ENCODE peak calls at places on chromosomes 7 and 10, in ten cellular contexts. One of them, this sample, is unnamed.

GRCh38 chr10:123269017-123269552 is 114.9 kb downstream of the BUB3 start:
- DNase-seq in activated T-helper 1 cell treated with anti-CD3 and anti-CD28 coated beads, Interleukin-12 subunit alpha, Interleukin-12 subunit beta, Interleukin-2, Interleukin-4 antibody, amounts not matched to agents 30 ng/mL and 10 ng/mL and 1 ng/mL, durations not matched to agents 14 hours and 24 hours and 36 hours: no peak
- DNase-seq in SK-N-SH: no peak
- DNase-seq in AG09309: no peak
- DNase-seq in hypothalamus: no peak
- DNase-seq in sciatic nerve: no peak
- DNase-seq in stimulated activated naive CD4-positive, alpha-beta T cell: no peak
- DNase-seq in activated CD4-positive, CD25-positive, alpha-beta regulatory T cell: no peak
- DNase-seq in NB4: no peak
- DNase-seq in HFFc6: no peak
- DNase-seq in this sample: no peak

GRCh38 chr10:97032624-97033023 is 153.1 kb downstream of the SLIT1 start:
- DNase-seq in AG09309: no peak
- DNase-seq in sciatic nerve: peak; percentile 26
- DNase-seq in NB4: no peak
- DNase-seq in activated CD4-positive, CD25-positive, alpha-beta regulatory T cell: no peak
- DNase-seq in hypothalamus: no peak
- DNase-seq in SK-N-SH: no peak
- DNase-seq in stimulated activated naive CD4-positive, alpha-beta T cell: no peak
- DNase-seq in activated T-helper 1 cell treated with anti-CD3 and anti-CD28 coated beads, Interleukin-12 subunit alpha, Interleukin-12 subunit beta, Interleukin-2, Interleukin-4 antibody, amounts not matched to agents 30 ng/mL and 10 ng/mL and 1 ng/mL, durations not matched to agents 14 hours and 24 hours and 36 hours: no peak
- DNase-seq in HFFc6: no peak
- DNase-seq in this sample: no peak

GRCh38 chr7:149228831-149229471 is 10.5 kb upstream of the ZNF212 start:
- DNase-seq in AG09309: no peak
- DNase-seq in activated CD4-positive, CD25-positive, alpha-beta regulatory T cell: no peak
- DNase-seq in stimulated activated naive CD4-positive, alpha-beta T cell: no peak
- DNase-seq in SK-N-SH: no peak
- DNase-seq in hypothalamus: no peak
- DNase-seq in activated T-helper 1 cell treated with anti-CD3 and anti-CD28 coated beads, Interleukin-12 subunit alpha, Interleukin-12 subunit beta, Interleukin-2, Interleukin-4 antibody, amounts not matched to agents 30 ng/mL and 10 ng/mL and 1 ng/mL, durations not matched to agents 14 hours and 24 hours and 36 hours: no peak
- DNase-seq in HFFc6: no peak
- DNase-seq in NB4: peak; percentile 37
- DNase-seq in sciatic nerve: no peak
- DNase-seq in this sample: no peak

GRCh38 chr10:78215645-78216044 is 182.0 kb downstream of the RPS24 start:
- DNase-seq in activated T-helper 1 cell treated with anti-CD3 and anti-CD28 coated beads, Interleukin-12 subunit alpha, Interleukin-12 subunit beta, Interleukin-2, Interleukin-4 antibody, amounts not matched to agents 30 ng/mL and 10 ng/mL and 1 ng/mL, durations not matched to agents 14 hours and 24 hours and 36 hours: no peak
- DNase-seq in NB4: peak; percentile 61
- DNase-seq in AG09309: peak; percentile 62
- DNase-seq in SK-N-SH: no peak
- DNase-seq in hypothalamus: peak; percentile 36
- DNase-seq in activated CD4-positive, CD25-positive, alpha-beta regulatory T cell: no peak
- DNase-seq in HFFc6: peak; percentile 77
- DNase-seq in sciatic nerve: peak; percentile 85
- DNase-seq in stimulated activated naive CD4-positive, alpha-beta T cell: no peak
- DNase-seq in this sample: no peak

GRCh38 chr10:77377678-77378352 is 259.8 kb downstream of the KCNMA1 start:
- DNase-seq in SK-N-SH: no peak
- DNase-seq in sciatic nerve: no peak
- DNase-seq in activated T-helper 1 cell treated with anti-CD3 and anti-CD28 coated beads, Interleukin-12 subunit alpha, Interleukin-12 subunit beta, Interleukin-2, Interleukin-4 antibody, amounts not matched to agents 30 ng/mL and 10 ng/mL and 1 ng/mL, durations not matched to agents 14 hours and 24 hours and 36 hours: no peak
- DNase-seq in AG09309: no peak
- DNase-seq in activated CD4-positive, CD25-positive, alpha-beta regulatory T cell: no peak
- DNase-seq in HFFc6: no peak
- DNase-seq in stimulated activated naive CD4-positive, alpha-beta T cell: no peak
- DNase-seq in hypothalamus: no peak
- DNase-seq in NB4: no peak
- DNase-seq in this sample: no peak

GRCh38 chr7:101436857-101437576 is 74.3 kb downstream of the COL26A1 start:
- DNase-seq in sciatic nerve: no peak
- DNase-seq in hypothalamus: no peak
- DNase-seq in HFFc6: no peak
- DNase-seq in activated CD4-positive, CD25-positive, alpha-beta regulatory T cell: no peak
- DNase-seq in activated T-helper 1 cell treated with anti-CD3 and anti-CD28 coated beads, Interleukin-12 subunit alpha, Interleukin-12 subunit beta, Interleukin-2, Interleukin-4 antibody, amounts not matched to agents 30 ng/mL and 10 ng/mL and 1 ng/mL, durations not matched to agents 14 hours and 24 hours and 36 hours: no peak
- DNase-seq in AG09309: no peak
- DNase-seq in SK-N-SH: peak; percentile 62
- DNase-seq in stimulated activated naive CD4-positive, alpha-beta T cell: no peak
- DNase-seq in NB4: no peak
- DNase-seq in this sample: no peak

GRCh38 chr7:20021834-20022233 is 195.3 kb downstream of the MACC1 start:
- DNase-seq in activated T-helper 1 cell treated with anti-CD3 and anti-CD28 coated beads, Interleukin-12 subunit alpha, Interleukin-12 subunit beta, Interleukin-2, Interleukin-4 antibody, amounts not matched to agents 30 ng/mL and 10 ng/mL and 1 ng/mL, durations not matched to agents 14 hours and 24 hours and 36 hours: no peak
- DNase-seq in activated CD4-positive, CD25-positive, alpha-beta regulatory T cell: no peak
- DNase-seq in sciatic nerve: no peak
- DNase-seq in SK-N-SH: no peak
- DNase-seq in hypothalamus: no peak
- DNase-seq in NB4: peak; percentile 33
- DNase-seq in AG09309: no peak
- DNase-seq in HFFc6: no peak
- DNase-seq in stimulated activated naive CD4-positive, alpha-beta T cell: no peak
- DNase-seq in this sample: no peak

GRCh38 chr7:73521636-73522080 is 435 bp downstream of the BAZ1B start:
- DNase-seq in activated T-helper 1 cell treated with anti-CD3 and anti-CD28 coated beads, Interleukin-12 subunit alpha, Interleukin-12 subunit beta, Interleukin-2, Interleukin-4 antibody, amounts not matched to agents 30 ng/mL and 10 ng/mL and 1 ng/mL, durations not matched to agents 14 hours and 24 hours and 36 hours: no peak
- DNase-seq in SK-N-SH: peak; percentile 94
- DNase-seq in activated CD4-positive, CD25-positive, alpha-beta regulatory T cell: no peak
- DNase-seq in stimulated activated naive CD4-positive, alpha-beta T cell: no peak
- DNase-seq in hypothalamus: peak; percentile 65
- DNase-seq in NB4: no peak
- DNase-seq in HFFc6: peak; percentile 2
- DNase-seq in sciatic nerve: no peak
- DNase-seq in AG09309: no peak
- DNase-seq in this sample: no peak

GRCh38 chr10:60731134-60731883 is 47.0 kb upstream of the CDK1 start:
- DNase-seq in activated CD4-positive, CD25-positive, alpha-beta regulatory T cell: no peak
- DNase-seq in AG09309: no peak
- DNase-seq in activated T-helper 1 cell treated with anti-CD3 and anti-CD28 coated beads, Interleukin-12 subunit alpha, Interleukin-12 subunit beta, Interleukin-2, Interleukin-4 antibody, amounts not matched to agents 30 ng/mL and 10 ng/mL and 1 ng/mL, durations not matched to agents 14 hours and 24 hours and 36 hours: peak; percentile 42
- DNase-seq in SK-N-SH: no peak
- DNase-seq in NB4: no peak
- DNase-seq in hypothalamus: no peak
- DNase-seq in stimulated activated naive CD4-positive, alpha-beta T cell: peak; percentile 5
- DNase-seq in HFFc6: no peak
- DNase-seq in sciatic nerve: no peak
- DNase-seq in this sample: no peak

GRCh38 chr7:154676422-154677073 is 326.4 kb downstream of the PAXIP1 start:
- DNase-seq in SK-N-SH: no peak
- DNase-seq in AG09309: no peak
- DNase-seq in HFFc6: no peak
- DNase-seq in stimulated activated naive CD4-positive, alpha-beta T cell: no peak
- DNase-seq in sciatic nerve: no peak
- DNase-seq in hypothalamus: no peak
- DNase-seq in NB4: no peak
- DNase-seq in activated CD4-positive, CD25-positive, alpha-beta regulatory T cell: no peak
- DNase-seq in activated T-helper 1 cell treated with anti-CD3 and anti-CD28 coated beads, Interleukin-12 subunit alpha, Interleukin-12 subunit beta, Interleukin-2, Interleukin-4 antibody, amounts not matched to agents 30 ng/mL and 10 ng/mL and 1 ng/mL, durations not matched to agents 14 hours and 24 hours and 36 hours: no peak
- DNase-seq in this sample: no peak

GRCh38 chr10:123746927-123747326 is 80.8 kb downstream of the GPR26 start:
- DNase-seq in sciatic nerve: no peak
- DNase-seq in SK-N-SH: no peak
- DNase-seq in AG09309: no peak
- DNase-seq in NB4: no peak
- DNase-seq in hypothalamus: no peak
- DNase-seq in activated CD4-positive, CD25-positive, alpha-beta regulatory T cell: no peak
- DNase-seq in activated T-helper 1 cell treated with anti-CD3 and anti-CD28 coated beads, Interleukin-12 subunit alpha, Interleukin-12 subunit beta, Interleukin-2, Interleukin-4 antibody, amounts not matched to agents 30 ng/mL and 10 ng/mL and 1 ng/mL, durations not matched to agents 14 hours and 24 hours and 36 hours: no peak
- DNase-seq in stimulated activated naive CD4-positive, alpha-beta T cell: no peak
- DNase-seq in HFFc6: no peak
- DNase-seq in this sample: no peak

GRCh38 chr7:33824911-33825459 is 80.4 kb upstream of the BMPER start:
- DNase-seq in AG09309: no peak
- DNase-seq in HFFc6: peak; percentile 2
- DNase-seq in stimulated activated naive CD4-positive, alpha-beta T cell: no peak
- DNase-seq in sciatic nerve: no peak
- DNase-seq in activated T-helper 1 cell treated with anti-CD3 and anti-CD28 coated beads, Interleukin-12 subunit alpha, Interleukin-12 subunit beta, Interleukin-2, Interleukin-4 antibody, amounts not matched to agents 30 ng/mL and 10 ng/mL and 1 ng/mL, durations not matched to agents 14 hours and 24 hours and 36 hours: no peak
- DNase-seq in SK-N-SH: no peak
- DNase-seq in activated CD4-positive, CD25-positive, alpha-beta regulatory T cell: no peak
- DNase-seq in hypothalamus: no peak
- DNase-seq in NB4: no peak
- DNase-seq in this sample: no peak

GRCh38 chr10:128646956-128647355 is 520.7 kb upstream of the MKI67 start:
- DNase-seq in AG09309: no peak
- DNase-seq in NB4: no peak
- DNase-seq in HFFc6: no peak
- DNase-seq in SK-N-SH: no peak
- DNase-seq in stimulated activated naive CD4-positive, alpha-beta T cell: no peak
- DNase-seq in activated CD4-positive, CD25-positive, alpha-beta regulatory T cell: no peak
- DNase-seq in hypothalamus: no peak
- DNase-seq in activated T-helper 1 cell treated with anti-CD3 and anti-CD28 coated beads, Interleukin-12 subunit alpha, Interleukin-12 subunit beta, Interleukin-2, Interleukin-4 antibody, amounts not matched to agents 30 ng/mL and 10 ng/mL and 1 ng/mL, durations not matched to agents 14 hours and 24 hours and 36 hours: no peak
- DNase-seq in sciatic nerve: no peak
- DNase-seq in this sample: no peak

GRCh38 chr10:35363587-35363986 is 27.3 kb downstream of the CCNY start:
- DNase-seq in HFFc6: no peak
- DNase-seq in stimulated activated naive CD4-positive, alpha-beta T cell: no peak
- DNase-seq in AG09309: no peak
- DNase-seq in SK-N-SH: no peak
- DNase-seq in hypothalamus: no peak
- DNase-seq in NB4: no peak
- DNase-seq in activated CD4-positive, CD25-positive, alpha-beta regulatory T cell: no peak
- DNase-seq in activated T-helper 1 cell treated with anti-CD3 and anti-CD28 coated beads, Interleukin-12 subunit alpha, Interleukin-12 subunit beta, Interleukin-2, Interleukin-4 antibody, amounts not matched to agents 30 ng/mL and 10 ng/mL and 1 ng/mL, durations not matched to agents 14 hours and 24 hours and 36 hours: no peak
- DNase-seq in sciatic nerve: no peak
- DNase-seq in this sample: no peak

GRCh38 chr10:132109341-132110072 is 43.8 kb downstream of the JAKMIP3 start:
- DNase-seq in stimulated activated naive CD4-positive, alpha-beta T cell: no peak
- DNase-seq in activated T-helper 1 cell treated with anti-CD3 and anti-CD28 coated beads, Interleukin-12 subunit alpha, Interleukin-12 subunit beta, Interleukin-2, Interleukin-4 antibody, amounts not matched to agents 30 ng/mL and 10 ng/mL and 1 ng/mL, durations not matched to agents 14 hours and 24 hours and 36 hours: no peak
- DNase-seq in activated CD4-positive, CD25-positive, alpha-beta regulatory T cell: no peak
- DNase-seq in SK-N-SH: no peak
- DNase-seq in sciatic nerve: peak; percentile 56
- DNase-seq in hypothalamus: no peak
- DNase-seq in AG09309: no peak
- DNase-seq in HFFc6: no peak
- DNase-seq in NB4: no peak
- DNase-seq in this sample: no peak

GRCh38 chr10:110684800-110685446 is 40.8 kb downstream of the RBM20 start:
- DNase-seq in SK-N-SH: no peak
- DNase-seq in AG09309: no peak
- DNase-seq in activated CD4-positive, CD25-positive, alpha-beta regulatory T cell: no peak
- DNase-seq in stimulated activated naive CD4-positive, alpha-beta T cell: no peak
- DNase-seq in HFFc6: no peak
- DNase-seq in activated T-helper 1 cell treated with anti-CD3 and anti-CD28 coated beads, Interleukin-12 subunit alpha, Interleukin-12 subunit beta, Interleukin-2, Interleukin-4 antibody, amounts not matched to agents 30 ng/mL and 10 ng/mL and 1 ng/mL, durations not matched to agents 14 hours and 24 hours and 36 hours: no peak
- DNase-seq in hypothalamus: no peak
- DNase-seq in NB4: no peak
- DNase-seq in sciatic nerve: no peak
- DNase-seq in this sample: no peak

GRCh38 chr10:131021246-131021895 is 290.1 kb downstream of the TCERG1L start:
- DNase-seq in SK-N-SH: no peak
- DNase-seq in NB4: no peak
- DNase-seq in hypothalamus: no peak
- DNase-seq in activated T-helper 1 cell treated with anti-CD3 and anti-CD28 coated beads, Interleukin-12 subunit alpha, Interleukin-12 subunit beta, Interleukin-2, Interleukin-4 antibody, amounts not matched to agents 30 ng/mL and 10 ng/mL and 1 ng/mL, durations not matched to agents 14 hours and 24 hours and 36 hours: no peak
- DNase-seq in AG09309: no peak
- DNase-seq in stimulated activated naive CD4-positive, alpha-beta T cell: no peak
- DNase-seq in activated CD4-positive, CD25-positive, alpha-beta regulatory T cell: no peak
- DNase-seq in sciatic nerve: no peak
- DNase-seq in HFFc6: no peak
- DNase-seq in this sample: no peak

GRCh38 chr10:31319602-31320178 is 674 bp downstream of the ZEB1 start:
- DNase-seq in hypothalamus: no peak
- DNase-seq in HFFc6: no peak
- DNase-seq in activated CD4-positive, CD25-positive, alpha-beta regulatory T cell: peak; percentile 27
- DNase-seq in AG09309: no peak
- DNase-seq in SK-N-SH: peak; percentile 66
- DNase-seq in NB4: peak; percentile 25
- DNase-seq in sciatic nerve: no peak
- DNase-seq in activated T-helper 1 cell treated with anti-CD3 and anti-CD28 coated beads, Interleukin-12 subunit alpha, Interleukin-12 subunit beta, Interleukin-2, Interleukin-4 antibody, amounts not matched to agents 30 ng/mL and 10 ng/mL and 1 ng/mL, durations not matched to agents 14 hours and 24 hours and 36 hours: peak; percentile 8
- DNase-seq in stimulated activated naive CD4-positive, alpha-beta T cell: no peak
- DNase-seq in this sample: no peak

GRCh38 chr10:81920213-81920829 is 45.3 kb downstream of the NRG3 start:
- DNase-seq in activated T-helper 1 cell treated with anti-CD3 and anti-CD28 coated beads, Interleukin-12 subunit alpha, Interleukin-12 subunit beta, Interleukin-2, Interleukin-4 antibody, amounts not matched to agents 30 ng/mL and 10 ng/mL and 1 ng/mL, durations not matched to agents 14 hours and 24 hours and 36 hours: no peak
- DNase-seq in AG09309: no peak
- DNase-seq in activated CD4-positive, CD25-positive, alpha-beta regulatory T cell: no peak
- DNase-seq in hypothalamus: no peak
- DNase-seq in NB4: peak; percentile 37
- DNase-seq in stimulated activated naive CD4-positive, alpha-beta T cell: no peak
- DNase-seq in HFFc6: no peak
- DNase-seq in SK-N-SH: peak; percentile 17
- DNase-seq in sciatic nerve: no peak
- DNase-seq in this sample: no peak

GRCh38 chr7:144671429-144671828 is 164.4 kb downstream of the TPK1 start:
- DNase-seq in activated CD4-positive, CD25-positive, alpha-beta regulatory T cell: no peak
- DNase-seq in hypothalamus: no peak
- DNase-seq in NB4: no peak
- DNase-seq in SK-N-SH: no peak
- DNase-seq in HFFc6: no peak
- DNase-seq in sciatic nerve: no peak
- DNase-seq in AG09309: no peak
- DNase-seq in stimulated activated naive CD4-positive, alpha-beta T cell: no peak
- DNase-seq in activated T-helper 1 cell treated with anti-CD3 and anti-CD28 coated beads, Interleukin-12 subunit alpha, Interleukin-12 subunit beta, Interleukin-2, Interleukin-4 antibody, amounts not matched to agents 30 ng/mL and 10 ng/mL and 1 ng/mL, durations not matched to agents 14 hours and 24 hours and 36 hours: no peak
- DNase-seq in this sample: no peak

GRCh38 chr7:30921540-30921930 is 9.9 kb downstream of the AQP1 start:
- DNase-seq in AG09309: no peak
- DNase-seq in stimulated activated naive CD4-positive, alpha-beta T cell: no peak
- DNase-seq in activated CD4-positive, CD25-positive, alpha-beta regulatory T cell: no peak
- DNase-seq in sciatic nerve: peak; percentile 41
- DNase-seq in hypothalamus: no peak
- DNase-seq in activated T-helper 1 cell treated with anti-CD3 and anti-CD28 coated beads, Interleukin-12 subunit alpha, Interleukin-12 subunit beta, Interleukin-2, Interleukin-4 antibody, amounts not matched to agents 30 ng/mL and 10 ng/mL and 1 ng/mL, durations not matched to agents 14 hours and 24 hours and 36 hours: no peak
- DNase-seq in SK-N-SH: peak; percentile 31
- DNase-seq in HFFc6: no peak
- DNase-seq in NB4: no peak
- DNase-seq in this sample: peak; percentile 4

GRCh38 chr7:88306590-88307048 is at the start of gene STEAP4:
- DNase-seq in activated CD4-positive, CD25-positive, alpha-beta regulatory T cell: no peak
- DNase-seq in HFFc6: no peak
- DNase-seq in SK-N-SH: no peak
- DNase-seq in NB4: peak; percentile 8
- DNase-seq in stimulated activated naive CD4-positive, alpha-beta T cell: no peak
- DNase-seq in AG09309: no peak
- DNase-seq in activated T-helper 1 cell treated with anti-CD3 and anti-CD28 coated beads, Interleukin-12 subunit alpha, Interleukin-12 subunit beta, Interleukin-2, Interleukin-4 antibody, amounts not matched to agents 30 ng/mL and 10 ng/mL and 1 ng/mL, durations not matched to agents 14 hours and 24 hours and 36 hours: no peak
- DNase-seq in hypothalamus: no peak
- DNase-seq in sciatic nerve: peak; percentile 87
- DNase-seq in this sample: no peak

GRCh38 chr10:98344589-98345038 is 70.4 kb downstream of the PYROXD2 start:
- DNase-seq in AG09309: peak; percentile 90
- DNase-seq in HFFc6: peak; percentile 24
- DNase-seq in SK-N-SH: no peak
- DNase-seq in activated T-helper 1 cell treated with anti-CD3 and anti-CD28 coated beads, Interleukin-12 subunit alpha, Interleukin-12 subunit beta, Interleukin-2, Interleukin-4 antibody, amounts not matched to agents 30 ng/mL and 10 ng/mL and 1 ng/mL, durations not matched to agents 14 hours and 24 hours and 36 hours: no peak
- DNase-seq in stimulated activated naive CD4-positive, alpha-beta T cell: no peak
- DNase-seq in NB4: no peak
- DNase-seq in hypothalamus: no peak
- DNase-seq in sciatic nerve: peak; percentile 89
- DNase-seq in activated CD4-positive, CD25-positive, alpha-beta regulatory T cell: no peak
- DNase-seq in this sample: no peak

GRCh38 chr7:151851782-151852181 is 25.1 kb downstream of the PRKAG2 start:
- DNase-seq in sciatic nerve: no peak
- DNase-seq in stimulated activated naive CD4-positive, alpha-beta T cell: no peak
- DNase-seq in AG09309: no peak
- DNase-seq in activated T-helper 1 cell treated with anti-CD3 and anti-CD28 coated beads, Interleukin-12 subunit alpha, Interleukin-12 subunit beta, Interleukin-2, Interleukin-4 antibody, amounts not matched to agents 30 ng/mL and 10 ng/mL and 1 ng/mL, durations not matched to agents 14 hours and 24 hours and 36 hours: no peak
- DNase-seq in HFFc6: no peak
- DNase-seq in hypothalamus: no peak
- DNase-seq in NB4: peak; percentile 55
- DNase-seq in SK-N-SH: no peak
- DNase-seq in activated CD4-positive, CD25-positive, alpha-beta regulatory T cell: no peak
- DNase-seq in this sample: no peak

This sample was measured in activated B cell treated with CpG ODN at 0.5 μM for 24 hours.